ENCODE peak calls at places on chromosome 1, in six cellular contexts. O is ACHN, J is anterior cingulate cortex, K is NCI-H345, Q is cardiac fibroblast, I is memory B cell. Z is an unnamed sample.

GRCh38 chr1:25893072-25893604 is 13.1 kb downstream of the STMN1 start:
- DNase-seq in O (peak), I (no peak), K (no peak), Q (peak), J (no peak), Z (no peak)

GRCh38 chr1:108708726-108709660 is 3.7 kb upstream of the FNDC7 start:
- DNase-seq in I (no peak), Q (peak), J (no peak), K (no peak), O (peak), Z (no peak)

GRCh38 chr1:55926906-55927471 is 652.4 kb downstream of the PLPP3 start:
- DNase-seq in Q (no peak), O (no peak), I (no peak), J (no peak), K (no peak), Z (no peak)

GRCh38 chr1:60049188-60049587 is 24.4 kb downstream of the C1orf87 start:
- DNase-seq in Q (no peak), K (no peak), I (no peak), O (no peak), J (no peak), Z (no peak)

GRCh38 chr1:244704107-244704506 is 51.2 kb downstream of the DESI2 start:
- DNase-seq in I (no peak), Q (no peak), O (no peak), J (no peak), K (no peak), Z (no peak)

GRCh38 chr1:43666608-43667007 is 16.7 kb downstream of the KDM4A start:
- DNase-seq in I (no peak), O (no peak), K (no peak), Q (no peak), J (no peak), Z (no peak)

GRCh38 chr1:115423776-115424175 is 85.7 kb upstream of the NGF start:
- DNase-seq in J (no peak), O (no peak), I (no peak), K (no peak), Q (no peak), Z (no peak)

GRCh38 chr1:211349730-211350129 is 23.1 kb downstream of the TRAF5 start:
- DNase-seq in I (no peak), K (no peak), O (no peak), Q (no peak), J (no peak), Z (no peak)

GRCh38 chr1:163213626-163214025 is 10.9 kb upstream of the RGS5 start:
- DNase-seq in K (no peak), I (no peak), Q (no peak), O (no peak), J (no peak), Z (no peak)

GRCh38 chr1:227219715-227220292 is 98.5 kb downstream of the CDC42BPA start:
- DNase-seq in K (no peak), J (no peak), I (no peak), Q (no peak), O (peak), Z (no peak)

GRCh38 chr1:59290173-59290954 is 6.5 kb upstream of the FGGY start:
- DNase-seq in J (no peak), O (peak), K (peak), Q (peak), I (no peak), Z (peak)

Z was measured in NCI-H226.